ENCODE peak calls at places on chromosomes 16 and 17, in seven cellular contexts. Q is stimulated activated naive CD8-positive, alpha-beta T cell treated with anti-CD3 and anti-CD28 coated beads, Interleukin-15, amount 100 ng/mL, for 72 hours; S is ACHN; X is stimulated activated CD8-positive, alpha-beta memory T cell treated with anti-CD3 and anti-CD28 coated beads, Interleukin-4, amount 100 ng/mL, for 48 hours; P is renal cortical epithelial cell; I is neural crest cell; F is AML-193. Y is an unnamed sample.
A peak's percentile ranks its signal among the peaks of the same experiment; 100 is the strongest.

GRCh38 chr17:50892101-50892776 is 26.1 kb upstream of the TOB1 start:
- DNase-seq in F (no peak), S (no peak), P (peak; percentile 79), X (no peak), I (no peak), Q (no peak), Y (no peak)

GRCh38 chr17:79803421-79803996 is 6.6 kb upstream of the CBX8 start:
- DNase-seq in X (no peak), I (no peak), S (no peak), F (no peak), P (no peak), Q (no peak), Y (no peak)

GRCh38 chr17:42895185-42895555 is 5.4 kb upstream of the G6PC1 start:
- DNase-seq in P (peak; percentile 93), I (no peak), X (no peak), Q (no peak), F (no peak), S (peak; percentile 76), Y (peak; percentile 55)

GRCh38 chr16:66551362-66551761 is 1.0 kb upstream of the CKLF start:
- DNase-seq in P (peak; percentile 23), S (peak; percentile 78), Q (peak; percentile 51), F (peak; percentile 70), X (peak; percentile 71), I (peak; percentile 22), Y (no peak)

GRCh38 chr17:75345514-75346167 is 56.4 kb upstream of the SLC25A19 start:
- DNase-seq in S (no peak), I (no peak), Q (peak; percentile 63), P (no peak), F (peak; percentile 26), X (peak; percentile 64), Y (no peak)

GRCh38 chr16:59886021-59886420 is 1151.9 kb upstream of the GOT2 start:
- DNase-seq in X (no peak), P (peak; percentile 72), F (no peak), Q (no peak), I (no peak), S (peak; percentile 41), Y (peak; percentile 65)

GRCh38 chr16:2743007-2743810 is 9.2 kb upstream of the SRRM2 start:
- DNase-seq in I (no peak), F (no peak), P (no peak), S (no peak), Q (no peak), X (no peak), Y (no peak)

GRCh38 chr17:51487947-51488346 is 227.6 kb downstream of the UTP18 start:
- DNase-seq in X (peak; percentile 37), S (peak; percentile 7), P (peak; percentile 6), I (no peak), F (peak; percentile 9), Q (peak; percentile 9), Y (no peak)

GRCh38 chr17:70184770-70185169 is 15.4 kb downstream of the KCNJ2 start:
- DNase-seq in S (no peak), Q (no peak), X (no peak), I (no peak), P (peak; percentile 77), F (no peak), Y (peak; percentile 14)

GRCh38 chr16:75111514-75112280 is 4.9 kb downstream of the LDHD start:
- DNase-seq in P (no peak), Q (no peak), I (no peak), S (no peak), F (no peak), X (no peak), Y (no peak)

GRCh38 chr16:13742929-13743328 is 177.0 kb upstream of the ERCC4 start:
- DNase-seq in Q (no peak), I (no peak), S (no peak), F (no peak), P (no peak), X (no peak), Y (no peak)

GRCh38 chr17:69722518-69722917 is 308.0 kb downstream of the MAP2K6 start:
- DNase-seq in P (no peak), X (no peak), Q (no peak), I (no peak), F (no peak), S (no peak), Y (no peak)

GRCh38 chr16:23949630-23950290 is 114.0 kb downstream of the PRKCB start:
- DNase-seq in Q (peak; percentile 60), S (no peak), X (peak; percentile 75), F (peak; percentile 45), P (no peak), I (no peak), Y (no peak)

Y was measured in GM04503.